ENCODE peak calls at places on chromosomes 1 and 21, in eight cellular contexts. E is GM12891, K is upper lobe of right lung, Y is AG04449, X is HFFc6, A is left cardiac atrium, P is kidney tubule cell, U is T-cell. H is an unnamed sample.

GRCh38 chr21:31354604-31355443 is 10.8 kb upstream of the TIAM1 start:
- DNase-seq in E (no peak), K (no peak), Y (peak), X (no peak), A (no peak), P (peak), U (peak), H (no peak)

GRCh38 chr1:203056516-203056915 is 29.3 kb downstream of the MYOG start:
- DNase-seq in E (no peak), K (no peak), Y (no peak), X (no peak), A (no peak), P (no peak), U (no peak), H (no peak)

GRCh38 chr1:230641900-230642262 is 400 bp upstream of the COG2 start:
- DNase-seq in E (no peak), K (no peak), Y (no peak), X (no peak), A (peak), P (no peak), U (no peak), H (no peak)

GRCh38 chr21:37278199-37278598 is 11.1 kb upstream of the VPS26C start:
- DNase-seq in E (no peak), K (no peak), Y (no peak), X (no peak), A (no peak), P (no peak), U (no peak), H (no peak)

GRCh38 chr1:238647877-238648276 is 738.5 kb upstream of the CHRM3 start:
- DNase-seq in E (no peak), K (no peak), Y (peak), X (peak), A (no peak), P (peak), U (no peak), H (no peak)

GRCh38 chr1:53715478-53715877 is 23.5 kb downstream of the GLIS1 start:
- DNase-seq in E (no peak), K (no peak), Y (no peak), X (peak), A (no peak), P (no peak), U (no peak), H (peak)

GRCh38 chr1:93623875-93624274 is 57.8 kb downstream of the BCAR3 start:
- DNase-seq in E (no peak), K (no peak), Y (no peak), X (peak), A (no peak), P (peak), U (no peak), H (no peak)

GRCh38 chr1:235304549-235305451 is 23.2 kb downstream of the ARID4B start:
- DNase-seq in E (no peak), K (no peak), Y (no peak), X (peak), A (no peak), P (no peak), U (peak), H (no peak)

GRCh38 chr1:211975152-211975941 is 60.0 kb downstream of the INTS7 start:
- DNase-seq in E (no peak), K (no peak), Y (peak), X (no peak), A (no peak), P (no peak), U (no peak), H (no peak)

GRCh38 chr21:38909109-38909508 is 103.4 kb downstream of the ETS2 start:
- DNase-seq in E (no peak), K (no peak), Y (no peak), X (no peak), A (no peak), P (no peak), U (no peak), H (no peak)

GRCh38 chr1:183567584-183567983 is 22.7 kb downstream of the NCF2 start:
- DNase-seq in E (peak), K (peak), Y (no peak), X (no peak), A (peak), P (peak), U (no peak), H (no peak)

GRCh38 chr1:27057801-27058647 is 45.4 kb upstream of the TENT5B start:
- DNase-seq in E (no peak), K (no peak), Y (no peak), X (no peak), A (no peak), P (no peak), U (no peak), H (no peak)

GRCh38 chr1:25952851-25953401 is 44.9 kb downstream of the PAFAH2 start:
- DNase-seq in E (no peak), K (no peak), Y (peak), X (peak), A (peak), P (no peak), U (no peak), H (no peak)

GRCh38 chr1:119068427-119068826 is 72.0 kb downstream of the WARS2 start:
- DNase-seq in E (no peak), K (no peak), Y (no peak), X (peak), A (no peak), P (no peak), U (no peak), H (no peak)

GRCh38 chr1:168135982-168136708 is 585 bp downstream of the GPR161 start:
- DNase-seq in E (no peak), K (peak), Y (no peak), X (no peak), A (peak), P (peak), U (no peak), H (peak)

GRCh38 chr1:30407030-30407861 is 316.1 kb downstream of the MATN1 start:
- DNase-seq in E (no peak), K (peak), Y (no peak), X (no peak), A (no peak), P (peak), U (no peak), H (no peak)

GRCh38 chr1:159751022-159751421 is 29.7 kb upstream of the DUSP23 start:
- DNase-seq in E (no peak), K (no peak), Y (no peak), X (no peak), A (no peak), P (no peak), U (no peak), H (no peak)

GRCh38 chr1:19385869-19386591 is 73.9 kb downstream of the SLC66A1 start:
- DNase-seq in E (no peak), K (no peak), Y (no peak), X (peak), A (peak), P (no peak), U (no peak), H (no peak)

GRCh38 chr1:233972951-233973635 is 68.6 kb downstream of the SLC35F3 start:
- DNase-seq in E (no peak), K (no peak), Y (no peak), X (no peak), A (no peak), P (peak), U (no peak), H (no peak)

GRCh38 chr1:119469741-119470140 is 37.3 kb upstream of the HSD3B1 start:
- DNase-seq in E (no peak), K (no peak), Y (no peak), X (no peak), A (no peak), P (no peak), U (no peak), H (no peak)

GRCh38 chr1:235326719-235327558 is 1.0 kb downstream of the ARID4B start:
- DNase-seq in E (peak), K (peak), Y (no peak), X (no peak), A (peak), P (peak), U (peak), H (no peak)

GRCh38 chr1:28518745-28519341 is 13.0 kb downstream of the RCC1 start:
- DNase-seq in E (no peak), K (no peak), Y (no peak), X (peak), A (no peak), P (peak), U (no peak), H (no peak)

GRCh38 chr1:100184536-100184935 is 6.5 kb upstream of the LRRC39 start:
- DNase-seq in E (no peak), K (no peak), Y (no peak), X (no peak), A (no peak), P (peak), U (no peak), H (no peak)

GRCh38 chr1:162422662-162423375 is 10.9 kb upstream of the SH2D1B start:
- DNase-seq in E (no peak), K (no peak), Y (no peak), X (no peak), A (peak), P (no peak), U (no peak), H (no peak)

GRCh38 chr1:101165944-101166343 is 70.9 kb upstream of the S1PR1 start:
- DNase-seq in E (no peak), K (no peak), Y (no peak), X (no peak), A (no peak), P (no peak), U (no peak), H (no peak)

GRCh38 chr1:115454835-115455511 is 116.9 kb upstream of the NGF start:
- DNase-seq in E (no peak), K (no peak), Y (no peak), X (peak), A (peak), P (no peak), U (no peak), H (no peak)

GRCh38 chr1:98221926-98222325 is 301.1 kb upstream of the DPYD start:
- DNase-seq in E (no peak), K (no peak), Y (no peak), X (no peak), A (no peak), P (peak), U (no peak), H (no peak)

GRCh38 chr1:237672748-237673147 is 218.0 kb downstream of the ZP4 start:
- DNase-seq in E (no peak), K (no peak), Y (no peak), X (no peak), A (no peak), P (peak), U (no peak), H (no peak)

GRCh38 chr21:29885491-29885890 is 54.3 kb downstream of the GRIK1 start:
- DNase-seq in E (no peak), K (no peak), Y (no peak), X (no peak), A (no peak), P (no peak), U (no peak), H (no peak)

GRCh38 chr1:151964510-151964909 is 29.1 kb downstream of the S100A10 start:
- DNase-seq in E (no peak), K (no peak), Y (no peak), X (no peak), A (no peak), P (no peak), U (no peak), H (no peak)

GRCh38 chr1:4650486-4650885 is 3.9 kb upstream of the AJAP1 start:
- DNase-seq in E (no peak), K (peak), Y (no peak), X (no peak), A (no peak), P (peak), U (no peak), H (peak)

GRCh38 chr1:201391651-201392511 is 7.2 kb downstream of the LAD1 start:
- DNase-seq in E (no peak), K (no peak), Y (no peak), X (no peak), A (no peak), P (no peak), U (no peak), H (no peak)

GRCh38 chr1:109790735-109791494 is 27.2 kb upstream of the EPS8L3 start:
- DNase-seq in E (peak), K (peak), Y (no peak), X (no peak), A (peak), P (no peak), U (peak), H (no peak)

GRCh38 chr1:64212023-64212422 is 8.6 kb downstream of the UBE2U start:
- DNase-seq in E (no peak), K (no peak), Y (peak), X (peak), A (no peak), P (peak), U (no peak), H (no peak)

GRCh38 chr1:214012418-214012817 is 24.6 kb downstream of the PROX1 start:
- DNase-seq in E (no peak), K (no peak), Y (no peak), X (no peak), A (no peak), P (no peak), U (no peak), H (no peak)

H was measured in 8988T.